ENCODE peak calls at places on chromosomes 3 and 15, in four cellular contexts. N is brain microvascular endothelial cell, S is activated gamma-delta T cell treated with Interleukin-2 at 50 U/mL for 16 hours, F is T1000. T is an unnamed sample.
A peak's percentile ranks its signal among the peaks of the same experiment; 100 is the strongest.

GRCh38 chr3:33057320-33058298 is 39.3 kb downstream of the GLB1 start:
- DNase-seq in N (no peak), S (no peak), F (no peak), T (no peak)

GRCh38 chr3:68876112-68876713 is 56.1 kb downstream of the TAFA4 start:
- DNase-seq in N (peak; percentile 58), S (peak; percentile 9), F (peak; percentile 9), T (peak; percentile 78)

GRCh38 chr15:84631706-84632272 is 22.3 kb downstream of the WDR73 start:
- DNase-seq in N (no peak), S (no peak), F (no peak), T (peak; percentile 28)

GRCh38 chr3:179000144-179000543 is 71.5 kb downstream of the ZMAT3 start:
- DNase-seq in N (no peak), S (no peak), F (no peak), T (no peak)

GRCh38 chr3:188286087-188286513 is 132.1 kb downstream of the LPP start:
- DNase-seq in N (peak; percentile 97), S (no peak), F (peak; percentile 73), T (peak; percentile 98)

GRCh38 chr15:51484781-51485180 is 137.8 kb downstream of the DMXL2 start:
- DNase-seq in N (no peak), S (no peak), F (no peak), T (no peak)

GRCh38 chr3:8529197-8529637 is 27.6 kb downstream of the LMCD1 start:
- DNase-seq in N (peak; percentile 40), S (no peak), F (no peak), T (peak; percentile 60)

GRCh38 chr3:160210799-160211221 is 14.4 kb upstream of the C3orf80 start:
- DNase-seq in N (peak; percentile 68), S (no peak), F (no peak), T (peak; percentile 48)

GRCh38 chr15:70778258-70779076 is 15.1 kb upstream of the UACA start:
- DNase-seq in N (no peak), S (no peak), F (no peak), T (no peak)

GRCh38 chr3:49842843-49843242 is 13.5 kb downstream of the TRAIP start:
- DNase-seq in N (no peak), S (no peak), F (no peak), T (no peak)

GRCh38 chr15:77821959-77822256 is 189.2 kb upstream of the LINGO1 start:
- DNase-seq in N (no peak), S (no peak), F (no peak), T (no peak)